ENCODE peak calls at places on chromosomes 16 and 17, in nine cellular contexts. X, I, C, Q, K, M, N, J and G are unnamed samples.

GRCh38 chr16:79776243-79776884 is 175.8 kb upstream of the MAF start:
- DNase-seq in X (peak), I (peak), C (no peak), Q (peak), K (no peak), M (peak), N (peak), J (no peak), G (no peak)

GRCh38 chr17:77363821-77364361 is 223.1 kb downstream of the SEC14L1 start:
- DNase-seq in X (no peak), I (peak), C (no peak), Q (no peak), K (peak), M (no peak), N (peak), J (peak), G (no peak)

GRCh38 chr16:54140788-54141136 is 145.8 kb downstream of the IRX3 start:
- DNase-seq in X (no peak), I (no peak), C (no peak), Q (no peak), K (no peak), M (no peak), N (no peak), J (no peak), G (no peak)

GRCh38 chr17:82497483-82498405 is 21.8 kb upstream of the FOXK2 start:
- DNase-seq in X (peak), I (peak), C (peak), Q (peak), K (peak), M (peak), N (peak), J (peak), G (no peak)

GRCh38 chr17:68840073-68840472 is 115.1 kb downstream of the ABCA8 start:
- DNase-seq in X (peak), I (no peak), C (no peak), Q (peak), K (no peak), M (no peak), N (no peak), J (no peak), G (no peak)

GRCh38 chr17:7837375-7838290 is 3.6 kb downstream of the KDM6B start:
- DNase-seq in X (no peak), I (peak), C (peak), Q (peak), K (no peak), M (no peak), N (no peak), J (no peak), G (no peak)

GRCh38 chr16:86579268-86580062 is 1.1 kb downstream of the FOXL1 start:
- DNase-seq in X (no peak), I (no peak), C (no peak), Q (no peak), K (no peak), M (no peak), N (no peak), J (no peak), G (no peak)

GRCh38 chr16:51540259-51540658 is 389.2 kb upstream of the SALL1 start:
- DNase-seq in X (peak), I (no peak), C (no peak), Q (peak), K (no peak), M (no peak), N (peak), J (no peak), G (no peak)

GRCh38 chr16:89917773-89918452 is 749 bp upstream of the MC1R start:
- DNase-seq in X (peak), I (peak), C (peak), Q (peak), K (peak), M (peak), N (peak), J (peak), G (peak)

GRCh38 chr16:31487076-31487719 is 4.3 kb downstream of the SLC5A2 start:
- DNase-seq in X (no peak), I (no peak), C (no peak), Q (no peak), K (no peak), M (peak), N (no peak), J (no peak), G (no peak)

GRCh38 chr17:38442548-38442947 is 14.3 kb downstream of the ARHGAP23 start:
- DNase-seq in X (peak), I (peak), C (no peak), Q (no peak), K (no peak), M (no peak), N (peak), J (no peak), G (no peak)

GRCh38 chr16:70803354-70803753 is 2.4 kb upstream of the VAC14 start:
- DNase-seq in X (peak), I (no peak), C (no peak), Q (no peak), K (no peak), M (no peak), N (no peak), J (no peak), G (no peak)

GRCh38 chr17:1186214-1186820 is 6.5 kb upstream of the ABR start:
- DNase-seq in X (peak), I (peak), C (no peak), Q (peak), K (no peak), M (peak), N (peak), J (no peak), G (peak)

GRCh38 chr16:16857603-16858283 is 478.8 kb downstream of the NPIPA7 start:
- DNase-seq in X (no peak), I (no peak), C (no peak), Q (peak), K (no peak), M (no peak), N (no peak), J (no peak), G (no peak)

GRCh38 chr16:23016372-23016771 is 132.9 kb downstream of the USP31 start:
- DNase-seq in X (no peak), I (no peak), C (no peak), Q (no peak), K (no peak), M (peak), N (no peak), J (peak), G (no peak)

GRCh38 chr17:77735341-77736206 is 222.9 kb upstream of the TNRC6C start:
- DNase-seq in X (no peak), I (peak), C (peak), Q (no peak), K (no peak), M (no peak), N (no peak), J (no peak), G (no peak)

GRCh38 chr17:80899402-80900268 is 92.0 kb upstream of the CHMP6 start:
- DNase-seq in X (no peak), I (peak), C (peak), Q (peak), K (peak), M (no peak), N (peak), J (peak), G (peak)

GRCh38 chr16:83971165-83972130 is 3.4 kb downstream of the NECAB2 start:
- DNase-seq in X (no peak), I (no peak), C (no peak), Q (peak), K (no peak), M (no peak), N (no peak), J (no peak), G (no peak)

GRCh38 chr17:78107457-78107856 is 21.1 kb downstream of the TMC6 start:
- DNase-seq in X (peak), I (no peak), C (no peak), Q (no peak), K (no peak), M (no peak), N (peak), J (no peak), G (no peak)

GRCh38 chr16:7333326-7333725 is 681 bp downstream of the RBFOX1 start:
- DNase-seq in X (no peak), I (no peak), C (no peak), Q (no peak), K (no peak), M (no peak), N (no peak), J (no peak), G (no peak)

GRCh38 chr16:777826-778225 is 10.4 kb downstream of the RPUSD1 start:
- DNase-seq in X (no peak), I (no peak), C (peak), Q (peak), K (no peak), M (no peak), N (no peak), J (no peak), G (peak)

GRCh38 chr16:85245307-85246172 is 133.3 kb upstream of the CIBAR2 start:
- DNase-seq in X (peak), I (peak), C (peak), Q (peak), K (peak), M (no peak), N (peak), J (peak), G (peak)

GRCh38 chr16:54582631-54583250 is 296.2 kb upstream of the IRX3 start:
- DNase-seq in X (no peak), I (no peak), C (no peak), Q (no peak), K (no peak), M (no peak), N (no peak), J (no peak), G (no peak)

GRCh38 chr17:37802712-37803416 is 58.0 kb upstream of the HNF1B start:
- DNase-seq in X (peak), I (peak), C (no peak), Q (no peak), K (no peak), M (no peak), N (peak), J (no peak), G (no peak)

DNA sequence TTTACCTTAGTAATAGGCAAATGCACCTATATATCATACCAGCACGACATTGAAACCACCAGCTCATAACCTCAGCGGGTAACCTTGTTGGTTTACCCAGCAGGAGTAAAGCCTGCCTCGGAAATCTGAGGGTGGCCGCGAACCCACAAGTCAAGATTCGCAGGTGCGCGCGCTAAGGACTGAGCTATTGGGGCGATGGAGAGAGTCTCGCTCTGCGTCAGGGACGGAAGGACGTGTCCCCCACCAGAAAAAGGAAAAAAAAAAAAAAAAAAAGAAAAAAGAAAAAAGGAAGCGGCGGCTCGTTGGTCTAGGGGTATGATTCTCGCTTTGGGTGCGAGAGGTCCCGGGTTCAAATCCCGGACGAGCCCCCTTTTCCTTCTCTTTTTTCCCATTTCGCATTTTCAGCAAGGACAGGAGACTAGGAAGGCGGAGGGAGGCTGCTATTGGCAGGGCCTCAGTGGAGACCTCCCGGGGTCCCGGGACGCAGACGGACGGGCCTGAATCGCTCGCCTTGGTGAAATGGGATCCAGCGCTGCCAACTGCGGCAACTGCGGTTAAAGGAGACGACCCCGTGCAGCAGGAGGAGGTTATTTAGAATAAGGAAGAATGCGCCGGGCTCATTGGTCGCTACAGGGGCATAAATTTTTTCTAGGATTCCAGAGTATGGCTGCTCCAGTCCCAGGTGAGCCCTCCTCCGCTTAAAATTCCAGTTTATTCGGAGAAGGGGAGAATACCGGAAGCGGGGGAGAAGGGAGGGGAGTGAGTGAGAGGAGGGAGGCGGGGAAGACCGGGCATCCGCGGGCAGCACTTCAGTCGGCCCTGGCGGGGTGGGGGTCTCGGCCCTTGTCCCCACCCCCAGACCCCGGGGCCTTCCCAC is at the start of gene OR1F1:
- DNase-seq in X (peak), I (peak), C (peak), Q (peak), K (peak), M (no peak), N (peak), J (no peak), G (peak)
- H3K4me3 ChIP-seq in X (peak), I (peak), C (peak), Q (peak), K (peak), M (no peak), N (peak), J (peak), G (peak)

GRCh38 chr17:50240876-50241275 is 33.4 kb upstream of the TMEM92 start:
- DNase-seq in X (peak), I (peak), C (no peak), Q (no peak), K (no peak), M (no peak), N (peak), J (no peak), G (no peak)
- TF ChIP-seq CTCF in X (no peak), I (no peak), C (no peak), Q (no peak), K (no peak), M (no peak), N (no peak), J (no peak), G (no peak)

DNA sequence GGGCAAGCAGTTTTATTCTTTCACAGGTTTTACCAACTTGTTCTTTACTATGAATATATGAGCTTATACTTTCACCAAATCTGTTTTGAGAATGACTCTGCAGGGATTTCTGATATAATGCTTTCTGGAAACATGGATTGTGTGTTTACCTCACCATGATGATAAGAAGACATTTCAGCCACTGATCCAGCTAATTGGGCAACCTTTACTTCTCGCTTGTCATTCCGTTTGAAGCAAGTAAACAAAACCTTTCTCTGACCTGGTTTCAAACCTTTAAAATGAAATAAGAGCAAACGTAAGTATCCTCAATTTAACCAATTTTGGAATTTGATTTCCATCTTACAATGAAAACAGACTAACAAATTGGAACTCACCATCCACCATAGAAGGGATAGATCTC is 13.7 kb downstream of the TOP2A start:
- DNase-seq in X (no peak), I (peak), C (no peak), Q (no peak), K (no peak), M (no peak), N (no peak), J (no peak), G (no peak)
- H3K4me3 ChIP-seq in X (no peak), I (no peak), C (no peak), Q (no peak), K (no peak), M (no peak), N (no peak), J (no peak), G (no peak)

GRCh38 chr16:29315916-29316517 is 90.5 kb downstream of the NPIPB11 start:
- DNase-seq in X (no peak), I (no peak), C (no peak), Q (no peak), K (no peak), M (no peak), N (no peak), J (no peak), G (no peak)

GRCh38 chr16:29317269-29317668 is 89.2 kb downstream of the NPIPB11 start:
- DNase-seq in X (no peak), I (no peak), C (no peak), Q (no peak), K (no peak), M (no peak), N (no peak), J (no peak), G (no peak)

GRCh38 chr16:29316673-29317237 is 89.8 kb downstream of the NPIPB11 start:
- DNase-seq in X (no peak), I (no peak), C (no peak), Q (no peak), K (no peak), M (no peak), N (no peak), J (peak), G (no peak)

GRCh38 chr16:29319726-29320125 is 86.8 kb downstream of the NPIPB11 start:
- DNase-seq in X (no peak), I (no peak), C (no peak), Q (no peak), K (no peak), M (no peak), N (no peak), J (no peak), G (no peak)

GRCh38 chr16:29318037-29318436 is 88.5 kb downstream of the NPIPB11 start:
- DNase-seq in X (no peak), I (no peak), C (no peak), Q (no peak), K (no peak), M (no peak), N (no peak), J (no peak), G (no peak)
- TF ChIP-seq CTCF in X (peak), I (no peak), C (no peak), Q (peak), K (no peak), M (no peak), N (no peak), J (no peak), G (no peak)

GRCh38 chr17:46270032-46270431 is 24.9 kb upstream of the LRRC37A start:
- DNase-seq in X (no peak), I (no peak), C (peak), Q (no peak), K (no peak), M (no peak), N (no peak), J (peak), G (no peak)

GRCh38 chr17:46266656-46267544 is 28.0 kb upstream of the LRRC37A start:
- DNase-seq in X (peak), I (peak), C (peak), Q (peak), K (peak), M (peak), N (peak), J (peak), G (peak)

GRCh38 chr17:46262271-46262670 is 32.7 kb upstream of the LRRC37A start:
- DNase-seq in X (no peak), I (no peak), C (no peak), Q (peak), K (no peak), M (peak), N (no peak), J (no peak), G (no peak)

GRCh38 chr17:46264456-46265198 is 30.3 kb upstream of the LRRC37A start:
- DNase-seq in X (peak), I (peak), C (peak), Q (peak), K (peak), M (peak), N (peak), J (no peak), G (peak)
- H3K4me3 ChIP-seq in X (no peak), I (no peak), C (no peak), Q (no peak), K (no peak), M (no peak), N (no peak), J (no peak), G (no peak)

GRCh38 chr16:73848993-73849392 is 447.6 kb upstream of the PSMD7 start:
- DNase-seq in X (no peak), I (no peak), C (no peak), Q (no peak), K (no peak), M (no peak), N (no peak), J (no peak), G (no peak)
- TF ChIP-seq CTCF in X (no peak), I (no peak), C (no peak), Q (no peak), K (no peak), M (no peak), N (no peak), J (no peak), G (no peak)